ENCODE peak calls at places on chromosomes 5 and 9, in eight cellular contexts. W is adipocyte; J is hippocampal formation; L is cardiac muscle cell; P is neural crest cell; Q is stimulated activated CD4-positive, alpha-beta T cell treated with anti-CD3 and anti-CD28 coated beads, Interleukin-12 subunit alpha, Interleukin-12 subunit beta, amount 100 ng/mL, for 24 hours; N is OCI-M1; F is A172. B is an unnamed sample.

GRCh38 chr5:103433216-103433615 is 129.4 kb downstream of the NUDT12 start:
- DNase-seq in L (no peak), Q (no peak), P (no peak), W (no peak), N (no peak), J (no peak), F (no peak), B (no peak)

GRCh38 chr5:113166285-113166684 is 189.7 kb downstream of the DCP2 start:
- DNase-seq in Q (no peak), L (peak; percentile 74), J (no peak), P (no peak), W (no peak), N (no peak), F (peak; percentile 6), B (no peak)

GRCh38 chr5:72895758-72896157 is 60.1 kb upstream of the FCHO2 start:
- DNase-seq in P (no peak), W (no peak), Q (no peak), N (no peak), J (no peak), L (no peak), F (no peak), B (no peak)

GRCh38 chr5:115306011-115306530 is 9.6 kb upstream of the CCDC112 start:
- DNase-seq in P (no peak), N (no peak), J (no peak), F (no peak), L (no peak), Q (no peak), W (no peak), B (no peak)

GRCh38 chr9:136399176-136400037 is 563 bp downstream of the SNAPC4 start:
- DNase-seq in F (peak; percentile 31), Q (no peak), L (peak; percentile 14), W (peak; percentile 45), P (peak; percentile 6), N (peak; percentile 27), J (no peak), B (peak; percentile 28)

GRCh38 chr5:127652952-127653611 is 4.2 kb downstream of the CTXN3 start:
- DNase-seq in L (no peak), Q (no peak), N (no peak), F (no peak), J (no peak), W (no peak), P (no peak), B (no peak)

GRCh38 chr5:88610586-88610985 is 272.4 kb downstream of the MEF2C start:
- DNase-seq in L (no peak), W (no peak), N (no peak), Q (no peak), F (no peak), P (no peak), J (no peak), B (no peak)

GRCh38 chr5:58077387-58077786 is 382.5 kb downstream of the PLK2 start:
- DNase-seq in P (no peak), N (no peak), Q (no peak), W (no peak), F (no peak), J (no peak), L (peak; percentile 25), B (no peak)

GRCh38 chr5:54148062-54148461 is 162.3 kb downstream of the ARL15 start:
- DNase-seq in F (no peak), Q (no peak), N (no peak), W (peak; percentile 66), L (peak; percentile 40), J (no peak), P (no peak), B (no peak)

GRCh38 chr9:88835038-88835466 is 156.2 kb upstream of the S1PR3 start:
- DNase-seq in F (peak; percentile 68), Q (no peak), W (peak; percentile 38), L (peak; percentile 84), J (no peak), N (peak; percentile 92), P (no peak), B (no peak)

GRCh38 chr5:54518146-54519082 is 855 bp downstream of the SNX18 start:
- DNase-seq in L (peak; percentile 56), F (no peak), J (no peak), W (peak; percentile 64), P (peak; percentile 31), Q (peak; percentile 28), N (peak; percentile 47), B (peak; percentile 51)

GRCh38 chr9:6805532-6805931 is 47.8 kb downstream of the KDM4C start:
- DNase-seq in W (peak; percentile 61), N (no peak), F (no peak), P (no peak), J (peak; percentile 40), L (peak; percentile 55), Q (no peak), B (no peak)

GRCh38 chr9:113529336-113530009 is 65.9 kb downstream of the RGS3 start:
- DNase-seq in J (no peak), N (no peak), Q (no peak), P (no peak), F (no peak), W (no peak), L (no peak), B (no peak)

GRCh38 chr5:142186821-142187594 is 78.4 kb downstream of the NDFIP1 start:
- DNase-seq in F (no peak), N (peak; percentile 93), J (no peak), Q (no peak), W (no peak), P (no peak), L (peak; percentile 70), B (no peak)

GRCh38 chr5:112534564-112534963 is 115.5 kb upstream of the EPB41L4A start:
- DNase-seq in F (no peak), Q (no peak), L (peak; percentile 21), P (no peak), J (no peak), W (no peak), N (peak; percentile 88), B (no peak)

GRCh38 chr5:173671121-173671949 is 54.9 kb upstream of the BOD1 start:
- DNase-seq in W (peak; percentile 24), N (peak; percentile 26), L (peak; percentile 56), J (peak; percentile 70), Q (no peak), F (no peak), P (no peak), B (no peak)

GRCh38 chr9:134366223-134367031 is 40.2 kb downstream of the RXRA start:
- DNase-seq in P (no peak), L (peak; percentile 88), N (peak; percentile 18), F (peak; percentile 95), J (peak; percentile 78), Q (no peak), W (peak; percentile 97), B (no peak)

B was measured in WTC11.